ENCODE peak calls at places on chromosomes 16 and 17, in seven cellular contexts. Y, A, H, V, L, Q and T are unnamed samples.
A peak's percentile ranks its signal among the peaks of the same experiment; 100 is the strongest.

GRCh38 chr16:12735805-12736204 is 67.9 kb downstream of the CPPED1 start:
- DNase-seq in Q (no peak), A (no peak), V (no peak), Y (no peak), H (no peak), L (no peak), T (no peak)

GRCh38 chr17:43599046-43599395 is 52.9 kb upstream of the ETV4 start:
- DNase-seq in A (no peak), Y (no peak), V (no peak), H (no peak), L (no peak), Q (no peak), T (no peak)

GRCh38 chr16:48432136-48432535 is 46.9 kb upstream of the SIAH1 start:
- DNase-seq in Q (no peak), Y (no peak), V (no peak), A (no peak), H (no peak), L (no peak), T (no peak)

GRCh38 chr17:46742539-46743270 is 75.8 kb downstream of the WNT3 start:
- DNase-seq in H (no peak), A (peak; percentile 18), V (no peak), Q (no peak), L (peak; percentile 78), Y (peak; percentile 48), T (no peak)

GRCh38 chr16:57616241-57616640 is 12.2 kb upstream of the ADGRG1 start:
- DNase-seq in Q (no peak), Y (no peak), V (peak; percentile 16), A (no peak), L (no peak), H (peak; percentile 44), T (no peak)

GRCh38 chr16:67517661-67518423 is 10.8 kb upstream of the RIPOR1 start:
- DNase-seq in H (no peak), Y (no peak), Q (no peak), A (no peak), V (no peak), L (no peak), T (no peak)

GRCh38 chr16:56953006-56953405 is 8.7 kb upstream of the CETP start:
- DNase-seq in L (no peak), Q (no peak), A (no peak), Y (no peak), H (peak; percentile 46), V (no peak), T (no peak)

GRCh38 chr17:37743875-37744632 is 805 bp downstream of the HNF1B start:
- DNase-seq in Q (peak; percentile 60), H (no peak), Y (peak; percentile 47), A (no peak), V (peak; percentile 58), L (no peak), T (peak; percentile 83)

GRCh38 chr16:102060-102855 is 24.2 kb downstream of the MPG start:
- DNase-seq in Q (peak; percentile 84), V (no peak), Y (no peak), L (peak; percentile 27), H (no peak), A (no peak), T (no peak)

GRCh38 chr16:82134884-82135283 is 35.1 kb downstream of the MPHOSPH6 start:
- DNase-seq in A (no peak), Y (no peak), Q (no peak), L (no peak), H (no peak), V (no peak), T (no peak)

GRCh38 chr17:28811594-28812135 is 30.9 kb downstream of the FAM222B start:
- DNase-seq in H (no peak), L (peak; percentile 22), A (peak; percentile 18), Q (peak; percentile 25), V (no peak), Y (no peak), T (no peak)

GRCh38 chr17:15945493-15946209 is 721 bp downstream of the ADORA2B start:
- DNase-seq in H (no peak), Y (peak; percentile 45), Q (no peak), A (no peak), L (no peak), V (no peak), T (peak; percentile 85)

GRCh38 chr16:65889533-65889966 is 476.9 kb upstream of the CDH5 start:
- DNase-seq in L (no peak), Y (no peak), H (no peak), Q (no peak), V (no peak), A (no peak), T (no peak)

GRCh38 chr17:80477647-80478478 is 1.5 kb upstream of the NPTX1 start:
- DNase-seq in L (peak; percentile 48), Y (peak; percentile 78), V (no peak), Q (no peak), H (no peak), A (no peak), T (no peak)

GRCh38 chr16:82464192-82464591 is 162.6 kb upstream of the CDH13 start:
- DNase-seq in L (no peak), Y (no peak), Q (no peak), H (no peak), A (no peak), V (no peak), T (no peak)

GRCh38 chr17:16875662-16876061 is 96.3 kb downstream of the TNFRSF13B start:
- DNase-seq in Y (no peak), H (no peak), L (no peak), V (peak; percentile 56), Q (peak; percentile 74), A (no peak), T (no peak)

GRCh38 chr17:82963104-82963950 is 116.1 kb upstream of the METRNL start:
- DNase-seq in V (peak; percentile 81), L (peak; percentile 69), Q (peak; percentile 71), Y (peak; percentile 87), A (no peak), H (peak; percentile 89), T (peak; percentile 88)

GRCh38 chr17:7281074-7281952 is at the start of gene SLC2A4:
- DNase-seq in V (peak; percentile 96), A (peak; percentile 89), Y (peak; percentile 99), Q (peak; percentile 97), H (peak; percentile 95), L (peak; percentile 91), T (peak; percentile 93)

GRCh38 chr16:1494129-1494640 is 1.0 kb downstream of the TELO2 start:
- DNase-seq in V (peak; percentile 44), H (peak; percentile 80), L (peak; percentile 66), A (no peak), Y (peak; percentile 47), Q (no peak), T (no peak)

GRCh38 chr16:57822861-57823260 is 20.6 kb upstream of the KIFC3 start:
- DNase-seq in H (no peak), Q (no peak), V (no peak), L (no peak), Y (no peak), A (no peak), T (no peak)

GRCh38 chr17:22703786-22704441 is 1011.6 kb downstream of the KCNJ18 start:
- DNase-seq in Y (no peak), V (no peak), Q (no peak), L (no peak), A (no peak), H (no peak), T (no peak)

GRCh38 chr16:63890072-63890471 is 1231.8 kb downstream of the CDH11 start:
- DNase-seq in V (no peak), Q (no peak), L (peak; percentile 24), H (no peak), A (no peak), Y (no peak), T (no peak)

GRCh38 chr17:15301845-15302244 is 36.7 kb upstream of the PMP22 start:
- DNase-seq in Y (no peak), H (no peak), Q (no peak), A (no peak), L (no peak), V (no peak), T (no peak)

GRCh38 chr16:80671281-80671849 is 130.6 kb downstream of the DYNLRB2 start:
- DNase-seq in Y (no peak), Q (no peak), L (no peak), V (no peak), H (no peak), A (no peak), T (no peak)

GRCh38 chr16:10590342-10590741 is 9.9 kb upstream of the EMP2 start:
- DNase-seq in Y (no peak), V (no peak), Q (no peak), L (no peak), H (no peak), A (no peak), T (no peak)
- TF ChIP-seq CTCF in Y (no peak), V (no peak), Q (no peak), L (no peak), H (no peak), A (no peak), T (no peak)

DNA sequence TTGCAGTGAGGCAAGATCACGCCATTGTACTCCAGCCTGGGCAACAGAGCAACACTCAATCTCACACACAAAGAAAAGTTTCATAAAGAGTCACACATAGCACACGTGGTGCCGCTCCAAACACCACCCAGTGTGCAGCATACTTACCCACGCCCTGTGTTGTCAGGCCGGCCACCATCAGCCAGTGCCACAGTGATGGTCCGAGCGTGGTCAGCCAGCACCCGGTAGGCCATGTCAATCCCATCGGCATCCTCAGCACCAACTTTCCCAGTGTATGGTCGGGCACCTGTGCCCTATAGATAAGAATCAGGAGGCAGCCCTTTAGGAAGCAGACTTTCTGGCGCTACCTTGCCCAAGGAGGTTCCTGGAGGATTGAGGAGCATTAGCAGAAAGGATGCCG is 17.7 kb upstream of the EXOSC6 start:
- DNase-seq in Q (no peak), Y (no peak), H (no peak), A (no peak), V (no peak), L (no peak), T (no peak)
- H3K36me3 ChIP-seq in Q (peaks cover 95% of the 10 kb centered on the region), Y (peaks cover 66% of the 10 kb centered on the region), H (peaks cover 97% of the 10 kb centered on the region), A (peaks cover 19% of the 10 kb centered on the region), V (peaks cover 99% of the 10 kb centered on the region), L (peaks cover 73% of the 10 kb centered on the region), T (peaks cover 98% of the 10 kb centered on the region)

DNA sequence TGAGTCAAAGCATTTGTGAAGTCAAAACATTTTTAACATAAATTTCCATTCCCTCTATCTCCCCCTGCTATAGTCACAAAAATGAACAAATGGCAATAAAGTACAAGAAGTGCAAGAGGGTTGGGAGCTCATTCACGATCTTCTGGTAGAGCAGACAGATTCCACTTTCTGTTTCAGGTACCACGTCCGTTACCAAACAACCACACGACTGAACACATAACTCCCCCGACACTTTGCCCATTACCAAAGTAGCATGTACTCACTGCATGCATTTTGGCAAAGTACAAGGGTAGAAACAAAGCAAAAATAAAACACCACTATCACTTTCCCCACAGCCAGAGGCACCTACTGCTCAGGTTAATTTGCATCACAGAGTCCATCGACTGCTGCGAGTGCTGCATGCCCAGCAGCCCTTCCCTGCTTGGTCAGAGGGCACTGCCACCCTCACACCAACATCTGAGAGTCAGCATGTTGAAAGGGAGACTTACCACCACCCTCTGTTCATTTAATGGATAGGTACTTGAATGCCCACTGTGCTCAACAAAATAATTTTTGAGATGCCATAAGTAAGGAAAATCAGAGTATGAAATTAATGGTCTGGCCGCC is 150.3 kb upstream of the AXIN2 start:
- DNase-seq in H (no peak), V (no peak), A (no peak), L (no peak), Y (no peak), Q (no peak), T (no peak)
- H3K27ac ChIP-seq in H (no peak overlapping the region), V (no peak overlapping the region), A (no peak overlapping the region), L (no peak overlapping the region), Y (no peak overlapping the region), Q (no peak overlapping the region), T (no peak overlapping the region)

GRCh38 chr17:75589017-75589918 is 1.7 kb downstream of the MYO15B start:
- DNase-seq in Q (peak; percentile 96), A (no peak), L (peak; percentile 77), V (peak; percentile 96), H (peak; percentile 94), Y (peak; percentile 97), T (peak; percentile 100)
- TF ChIP-seq CTCF in Q (peak; percentile 44), A (peak; percentile 96), L (peak; percentile 43), V (peak; percentile 6), H (peak; percentile 98), Y (peak; percentile 18), T (peak; percentile 82)